ENCODE peak calls at places on chromosomes 4 and X, in ten cellular contexts. One of them, this sample, is unnamed. For H3K27me3, the result is how much of the 10 kb centered on the place peaks cover.

GRCh38 chr4:7372673-7373072 is 62.1 kb downstream of the PSAPL1 start:
- DNase-seq in left ventricle myocardium inferior: no peak
- DNase-seq in endodermal cell: no peak
- DNase-seq in HAP-1: no peak
- DNase-seq in tibial artery: no peak
- DNase-seq in fibroblast of lung: peak
- DNase-seq in transverse colon: no peak
- DNase-seq in BJ: no peak
- DNase-seq in bronchial epithelial cell: no peak
- DNase-seq in GM06990: no peak
- DNase-seq in this sample: no peak

GRCh38 chrX:40418413-40419195 is 162.2 kb upstream of the ATP6AP2 start:
- DNase-seq in transverse colon: no peak
- DNase-seq in tibial artery: no peak
- DNase-seq in BJ: no peak
- DNase-seq in HAP-1: no peak
- DNase-seq in bronchial epithelial cell: peak
- DNase-seq in left ventricle myocardium inferior: no peak
- DNase-seq in GM06990: no peak
- DNase-seq in endodermal cell: no peak
- DNase-seq in fibroblast of lung: no peak
- DNase-seq in this sample: no peak

GRCh38 chr4:83267121-83267834 is 17.3 kb downstream of the COQ2 start:
- DNase-seq in tibial artery: peak
- DNase-seq in BJ: no peak
- DNase-seq in left ventricle myocardium inferior: no peak
- DNase-seq in GM06990: no peak
- DNase-seq in fibroblast of lung: peak
- DNase-seq in HAP-1: no peak
- DNase-seq in transverse colon: no peak
- DNase-seq in endodermal cell: no peak
- DNase-seq in bronchial epithelial cell: peak
- DNase-seq in this sample: no peak

GRCh38 chr4:119834901-119835300 is 206.3 kb upstream of the PDE5A start:
- DNase-seq in BJ: no peak
- DNase-seq in transverse colon: no peak
- DNase-seq in GM06990: no peak
- DNase-seq in endodermal cell: no peak
- DNase-seq in tibial artery: no peak
- DNase-seq in left ventricle myocardium inferior: no peak
- DNase-seq in HAP-1: no peak
- DNase-seq in bronchial epithelial cell: no peak
- DNase-seq in fibroblast of lung: peak
- DNase-seq in this sample: no peak

GRCh38 chr4:125013891-125014290 is 300.9 kb upstream of the FAT4 start:
- DNase-seq in HAP-1: no peak
- DNase-seq in transverse colon: no peak
- DNase-seq in left ventricle myocardium inferior: no peak
- DNase-seq in BJ: no peak
- DNase-seq in fibroblast of lung: no peak
- DNase-seq in endodermal cell: no peak
- DNase-seq in bronchial epithelial cell: peak
- DNase-seq in GM06990: no peak
- DNase-seq in tibial artery: no peak
- DNase-seq in this sample: no peak

GRCh38 chr4:112817933-112818921 is 181.3 kb downstream of the LARP7 start:
- DNase-seq in fibroblast of lung: peak
- DNase-seq in transverse colon: peak
- DNase-seq in GM06990: peak
- DNase-seq in left ventricle myocardium inferior: peak
- DNase-seq in HAP-1: peak
- DNase-seq in tibial artery: peak
- DNase-seq in endodermal cell: peak
- DNase-seq in bronchial epithelial cell: peak
- DNase-seq in BJ: peak
- DNase-seq in this sample: peak

GRCh38 chr4:150032541-150032940 is 45.7 kb upstream of the DCLK2 start:
- DNase-seq in fibroblast of lung: no peak
- DNase-seq in GM06990: no peak
- DNase-seq in transverse colon: no peak
- DNase-seq in HAP-1: no peak
- DNase-seq in left ventricle myocardium inferior: no peak
- DNase-seq in endodermal cell: no peak
- DNase-seq in tibial artery: no peak
- DNase-seq in BJ: no peak
- DNase-seq in bronchial epithelial cell: peak
- DNase-seq in this sample: no peak

GRCh38 chr4:115851918-115852766 is 738.7 kb upstream of the NDST4 start:
- DNase-seq in left ventricle myocardium inferior: no peak
- DNase-seq in GM06990: peak
- DNase-seq in HAP-1: peak
- DNase-seq in endodermal cell: peak
- DNase-seq in fibroblast of lung: no peak
- DNase-seq in tibial artery: peak
- DNase-seq in transverse colon: peak
- DNase-seq in bronchial epithelial cell: peak
- DNase-seq in BJ: no peak
- DNase-seq in this sample: peak

GRCh38 chr4:26859762-26860156 is 882 bp upstream of the STIM2 start:
- DNase-seq in bronchial epithelial cell: peak
- DNase-seq in HAP-1: no peak
- DNase-seq in endodermal cell: peak
- DNase-seq in BJ: no peak
- DNase-seq in GM06990: no peak
- DNase-seq in transverse colon: no peak
- DNase-seq in fibroblast of lung: no peak
- DNase-seq in tibial artery: no peak
- DNase-seq in left ventricle myocardium inferior: no peak
- DNase-seq in this sample: no peak

GRCh38 chr4:126807132-126807531 is 825.6 kb upstream of the INTU start:
- DNase-seq in tibial artery: no peak
- DNase-seq in GM06990: no peak
- DNase-seq in transverse colon: no peak
- DNase-seq in fibroblast of lung: no peak
- DNase-seq in BJ: no peak
- DNase-seq in endodermal cell: peak
- DNase-seq in bronchial epithelial cell: peak
- DNase-seq in left ventricle myocardium inferior: no peak
- DNase-seq in HAP-1: peak
- DNase-seq in this sample: peak

GRCh38 chr4:6892909-6893202 is 16.8 kb upstream of the TBC1D14 start:
- DNase-seq in left ventricle myocardium inferior: no peak
- DNase-seq in bronchial epithelial cell: no peak
- DNase-seq in GM06990: no peak
- DNase-seq in BJ: no peak
- DNase-seq in tibial artery: no peak
- DNase-seq in fibroblast of lung: no peak
- DNase-seq in transverse colon: no peak
- DNase-seq in endodermal cell: no peak
- DNase-seq in HAP-1: no peak
- DNase-seq in this sample: no peak

GRCh38 chr4:168076989-168077725 is 15.2 kb upstream of the ANXA10 start:
- DNase-seq in transverse colon: peak
- DNase-seq in bronchial epithelial cell: peak
- DNase-seq in HAP-1: peak
- DNase-seq in endodermal cell: peak
- DNase-seq in BJ: peak
- DNase-seq in left ventricle myocardium inferior: no peak
- DNase-seq in GM06990: no peak
- DNase-seq in tibial artery: no peak
- DNase-seq in fibroblast of lung: peak
- DNase-seq in this sample: peak

GRCh38 chr4:86737244-86737643 is 111.9 kb downstream of the SLC10A6 start:
- DNase-seq in tibial artery: no peak
- DNase-seq in fibroblast of lung: no peak
- DNase-seq in BJ: no peak
- DNase-seq in GM06990: no peak
- DNase-seq in left ventricle myocardium inferior: no peak
- DNase-seq in transverse colon: no peak
- DNase-seq in bronchial epithelial cell: no peak
- DNase-seq in endodermal cell: no peak
- DNase-seq in HAP-1: no peak
- DNase-seq in this sample: no peak

GRCh38 chrX:69237228-69237627 is 72.0 kb upstream of the PJA1 start:
- DNase-seq in bronchial epithelial cell: no peak
- DNase-seq in endodermal cell: no peak
- DNase-seq in GM06990: no peak
- DNase-seq in left ventricle myocardium inferior: no peak
- DNase-seq in fibroblast of lung: no peak
- DNase-seq in transverse colon: no peak
- DNase-seq in BJ: no peak
- DNase-seq in HAP-1: no peak
- DNase-seq in tibial artery: no peak
- DNase-seq in this sample: no peak

GRCh38 chrX:69236641-69237040 is 71.4 kb upstream of the PJA1 start:
- DNase-seq in BJ: no peak
- DNase-seq in bronchial epithelial cell: peak
- DNase-seq in tibial artery: no peak
- DNase-seq in fibroblast of lung: no peak
- DNase-seq in endodermal cell: no peak
- DNase-seq in transverse colon: no peak
- DNase-seq in GM06990: no peak
- DNase-seq in left ventricle myocardium inferior: no peak
- DNase-seq in HAP-1: no peak
- DNase-seq in this sample: no peak

GRCh38 chrX:69234624-69235023 is 69.4 kb upstream of the PJA1 start:
- DNase-seq in bronchial epithelial cell: no peak
- DNase-seq in HAP-1: no peak
- DNase-seq in BJ: no peak
- DNase-seq in fibroblast of lung: no peak
- DNase-seq in endodermal cell: no peak
- DNase-seq in tibial artery: no peak
- DNase-seq in GM06990: no peak
- DNase-seq in left ventricle myocardium inferior: no peak
- DNase-seq in transverse colon: no peak
- DNase-seq in this sample: no peak

GRCh38 chrX:69238153-69238959 is 73.1 kb upstream of the PJA1 start:
- DNase-seq in HAP-1: no peak
- DNase-seq in bronchial epithelial cell: no peak
- DNase-seq in left ventricle myocardium inferior: peak
- DNase-seq in fibroblast of lung: no peak
- DNase-seq in BJ: no peak
- DNase-seq in tibial artery: no peak
- DNase-seq in transverse colon: no peak
- DNase-seq in endodermal cell: no peak
- DNase-seq in GM06990: no peak
- DNase-seq in this sample: no peak

GRCh38 chrX:69238960-69239231 is 73.6 kb upstream of the PJA1 start:
- DNase-seq in transverse colon: no peak
- DNase-seq in GM06990: no peak
- DNase-seq in BJ: no peak
- DNase-seq in fibroblast of lung: no peak
- DNase-seq in HAP-1: no peak
- DNase-seq in endodermal cell: no peak
- DNase-seq in left ventricle myocardium inferior: no peak
- DNase-seq in bronchial epithelial cell: no peak
- DNase-seq in tibial artery: no peak
- DNase-seq in this sample: no peak
- H3K27me3 ChIP-seq in transverse colon: under half
- H3K27me3 ChIP-seq in GM06990: under half
- H3K27me3 ChIP-seq in BJ: under half
- H3K27me3 ChIP-seq in fibroblast of lung: under half
- H3K27me3 ChIP-seq in HAP-1: under half
- H3K27me3 ChIP-seq in endodermal cell: under half
- H3K27me3 ChIP-seq in left ventricle myocardium inferior: under half
- H3K27me3 ChIP-seq in bronchial epithelial cell: under half
- H3K27me3 ChIP-seq in tibial artery: under half
- H3K27me3 ChIP-seq in this sample: under half

GRCh38 chrX:153059191-153060094 is 3.2 kb downstream of the PNMA3 start:
- DNase-seq in fibroblast of lung: no peak
- DNase-seq in tibial artery: no peak
- DNase-seq in left ventricle myocardium inferior: no peak
- DNase-seq in endodermal cell: no peak
- DNase-seq in transverse colon: no peak
- DNase-seq in bronchial epithelial cell: no peak
- DNase-seq in BJ: no peak
- DNase-seq in HAP-1: no peak
- DNase-seq in GM06990: no peak
- DNase-seq in this sample: no peak

GRCh38 chrX:153060095-153060445 is 3.8 kb downstream of the PNMA3 start:
- DNase-seq in BJ: no peak
- DNase-seq in bronchial epithelial cell: no peak
- DNase-seq in GM06990: no peak
- DNase-seq in transverse colon: no peak
- DNase-seq in left ventricle myocardium inferior: no peak
- DNase-seq in HAP-1: no peak
- DNase-seq in fibroblast of lung: no peak
- DNase-seq in tibial artery: no peak
- DNase-seq in endodermal cell: no peak
- DNase-seq in this sample: no peak

GRCh38 chrX:153057281-153057680 is 1.0 kb downstream of the PNMA3 start:
- DNase-seq in endodermal cell: no peak
- DNase-seq in tibial artery: no peak
- DNase-seq in left ventricle myocardium inferior: no peak
- DNase-seq in fibroblast of lung: no peak
- DNase-seq in transverse colon: no peak
- DNase-seq in bronchial epithelial cell: no peak
- DNase-seq in GM06990: no peak
- DNase-seq in HAP-1: no peak
- DNase-seq in BJ: no peak
- DNase-seq in this sample: no peak

GRCh38 chrX:153052534-153052933 is 3.7 kb upstream of the PNMA3 start:
- DNase-seq in fibroblast of lung: no peak
- DNase-seq in tibial artery: no peak
- DNase-seq in HAP-1: no peak
- DNase-seq in endodermal cell: no peak
- DNase-seq in bronchial epithelial cell: no peak
- DNase-seq in transverse colon: no peak
- DNase-seq in left ventricle myocardium inferior: no peak
- DNase-seq in BJ: no peak
- DNase-seq in GM06990: no peak
- DNase-seq in this sample: no peak

GRCh38 chrX:153055827-153056748 is at the start of gene PNMA3:
- DNase-seq in endodermal cell: peak
- DNase-seq in BJ: no peak
- DNase-seq in GM06990: no peak
- DNase-seq in bronchial epithelial cell: no peak
- DNase-seq in tibial artery: no peak
- DNase-seq in transverse colon: no peak
- DNase-seq in left ventricle myocardium inferior: no peak
- DNase-seq in HAP-1: no peak
- DNase-seq in fibroblast of lung: no peak
- DNase-seq in this sample: no peak
- H3K4me3 ChIP-seq in endodermal cell: no peak
- H3K4me3 ChIP-seq in BJ: peak
- H3K4me3 ChIP-seq in GM06990: no peak
- H3K4me3 ChIP-seq in bronchial epithelial cell: no peak
- H3K4me3 ChIP-seq in tibial artery: peak
- H3K4me3 ChIP-seq in transverse colon: no peak
- H3K4me3 ChIP-seq in left ventricle myocardium inferior: peak
- H3K4me3 ChIP-seq in HAP-1: no peak
- H3K4me3 ChIP-seq in fibroblast of lung: no peak
- H3K4me3 ChIP-seq in this sample: peak

GRCh38 chr4:109648997-109649575 is 54.2 kb downstream of the CASP6 start:
- DNase-seq in fibroblast of lung: no peak
- DNase-seq in bronchial epithelial cell: no peak
- DNase-seq in left ventricle myocardium inferior: no peak
- DNase-seq in transverse colon: no peak
- DNase-seq in HAP-1: no peak
- DNase-seq in BJ: no peak
- DNase-seq in GM06990: no peak
- DNase-seq in endodermal cell: no peak
- DNase-seq in tibial artery: no peak
- DNase-seq in this sample: no peak
- H3K27me3 ChIP-seq in fibroblast of lung: under half
- H3K27me3 ChIP-seq in bronchial epithelial cell: under half
- H3K27me3 ChIP-seq in left ventricle myocardium inferior: under half
- H3K27me3 ChIP-seq in transverse colon: under half
- H3K27me3 ChIP-seq in HAP-1: under half
- H3K27me3 ChIP-seq in BJ: under half
- H3K27me3 ChIP-seq in GM06990: under half
- H3K27me3 ChIP-seq in endodermal cell: under half
- H3K27me3 ChIP-seq in tibial artery: under half
- H3K27me3 ChIP-seq in this sample: under half

GRCh38 chr4:53307819-53308773 is 57.8 kb downstream of the SCFD2 start:
- DNase-seq in bronchial epithelial cell: no peak
- DNase-seq in HAP-1: no peak
- DNase-seq in BJ: no peak
- DNase-seq in transverse colon: no peak
- DNase-seq in GM06990: no peak
- DNase-seq in fibroblast of lung: peak
- DNase-seq in left ventricle myocardium inferior: no peak
- DNase-seq in tibial artery: no peak
- DNase-seq in endodermal cell: no peak
- DNase-seq in this sample: no peak
- H3K4me3 ChIP-seq in bronchial epithelial cell: no peak
- H3K4me3 ChIP-seq in HAP-1: no peak
- H3K4me3 ChIP-seq in BJ: no peak
- H3K4me3 ChIP-seq in transverse colon: no peak
- H3K4me3 ChIP-seq in GM06990: no peak
- H3K4me3 ChIP-seq in fibroblast of lung: no peak
- H3K4me3 ChIP-seq in left ventricle myocardium inferior: no peak
- H3K4me3 ChIP-seq in tibial artery: no peak
- H3K4me3 ChIP-seq in endodermal cell: no peak
- H3K4me3 ChIP-seq in this sample: no peak